ENCODE peak calls at places on chromosomes 7 and 10, in six cellular contexts. R is HCT116, U is esophagus squamous epithelium, E is lower leg skin, Z is H54, Q is ovary. N is an unnamed sample.

GRCh38 chr10:50336140-50336539 is 84.8 kb upstream of the ASAH2 start:
- DNase-seq in R (no peak), U (no peak), E (no peak), Z (no peak), Q (no peak), N (peak)

GRCh38 chr7:17520941-17521340 is 222.5 kb downstream of the AHR start:
- DNase-seq in R (no peak), U (no peak), E (no peak), Z (no peak), Q (no peak), N (no peak)

GRCh38 chr10:46294641-46295230 is 7.9 kb downstream of the ANTXRL start:
- DNase-seq in R (no peak), U (no peak), E (no peak), Z (no peak), Q (no peak), N (no peak)

GRCh38 chr7:47571355-47572100 is 10.4 kb downstream of the TNS3 start:
- DNase-seq in R (no peak), U (no peak), E (no peak), Z (no peak), Q (peak), N (no peak)

GRCh38 chr10:1378473-1378872 is 322.3 kb downstream of the WDR37 start:
- DNase-seq in R (no peak), U (no peak), E (no peak), Z (no peak), Q (no peak), N (no peak)

GRCh38 chr7:91491868-91492267 is 227.6 kb downstream of the FZD1 start:
- DNase-seq in R (no peak), U (no peak), E (no peak), Z (no peak), Q (no peak), N (no peak)

GRCh38 chr7:151408839-151409554 is 841 bp downstream of the WDR86 start:
- DNase-seq in R (no peak), U (no peak), E (no peak), Z (no peak), Q (no peak), N (no peak)

GRCh38 chr7:130143334-130143732 is 61.9 kb downstream of the TMEM209 start:
- DNase-seq in R (no peak), U (no peak), E (peak), Z (no peak), Q (no peak), N (no peak)

GRCh38 chr10:117217196-117217761 is 20.0 kb downstream of the KCNK18 start:
- DNase-seq in R (no peak), U (no peak), E (no peak), Z (no peak), Q (no peak), N (peak)

GRCh38 chr7:101543846-101544245 is 85.2 kb downstream of the MYL10 start:
- DNase-seq in R (no peak), U (no peak), E (no peak), Z (no peak), Q (no peak), N (no peak)

GRCh38 chr7:124482229-124482628 is 283.4 kb downstream of the GPR37 start:
- DNase-seq in R (no peak), U (no peak), E (no peak), Z (no peak), Q (no peak), N (no peak)

DNA sequence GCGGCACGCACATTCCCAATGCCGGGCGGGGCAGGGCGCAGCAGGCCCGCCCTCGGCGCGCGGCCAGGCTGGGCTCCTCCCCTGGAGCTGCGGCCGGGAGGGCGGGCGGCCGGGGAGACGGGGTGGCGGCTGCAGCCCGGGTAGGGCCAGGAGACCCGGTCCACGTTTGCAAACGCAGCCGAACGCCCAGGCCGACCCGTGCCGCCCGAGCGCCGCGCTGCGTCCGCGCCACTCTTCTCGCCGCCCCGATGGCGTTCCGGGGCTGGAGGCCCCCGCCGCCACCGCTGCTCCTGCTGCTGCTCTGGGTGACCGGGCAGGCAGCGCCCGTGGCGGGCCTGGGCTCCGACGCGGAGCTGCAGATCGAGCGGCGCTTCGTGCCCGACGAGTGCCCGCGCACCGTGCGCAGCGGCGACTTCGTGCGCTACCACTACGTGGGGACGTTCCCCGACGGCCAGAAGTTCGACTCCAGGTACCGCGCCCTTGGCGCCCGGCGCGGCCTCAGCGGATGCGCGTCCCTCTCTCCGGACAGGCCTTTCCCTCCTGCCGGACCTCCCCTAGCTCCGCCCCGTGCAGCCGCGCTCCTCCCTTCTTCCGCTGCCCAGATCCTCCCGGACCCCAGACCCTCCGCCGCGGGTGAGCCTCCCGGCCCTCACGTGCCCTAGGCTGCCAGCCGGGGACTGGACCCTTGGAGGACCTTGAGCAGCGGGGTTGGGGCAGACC is at the start of gene FKBP9:
- DNase-seq in R (no peak), U (no peak), E (peak), Z (peak), Q (peak), N (peak)
- TF ChIP-seq POLR2A in R (peak), U (no peak), E (no peak), Z (peak), Q (no peak), N (peak)

GRCh38 chr7:85322252-85322651 is 135.4 kb upstream of the SEMA3D start:
- DNase-seq in R (no peak), U (no peak), E (no peak), Z (no peak), Q (no peak), N (no peak)

GRCh38 chr7:85320699-85321476 is 134.0 kb upstream of the SEMA3D start:
- DNase-seq in R (no peak), U (no peak), E (no peak), Z (no peak), Q (no peak), N (no peak)

GRCh38 chr7:85316489-85316888 is 129.6 kb upstream of the SEMA3D start:
- DNase-seq in R (no peak), U (no peak), E (no peak), Z (no peak), Q (no peak), N (no peak)
- TF ChIP-seq POLR2A in R (no peak), U (no peak), E (no peak), Z (no peak), Q (no peak), N (no peak)

GRCh38 chr10:34200355-34200901 is 614.7 kb downstream of the PARD3 start:
- DNase-seq in R (no peak), U (no peak), E (no peak), Z (no peak), Q (no peak), N (no peak)
- TF ChIP-seq POLR2A in R (no peak), U (no peak), E (no peak), Z (no peak), Q (no peak), N (no peak)

DNA sequence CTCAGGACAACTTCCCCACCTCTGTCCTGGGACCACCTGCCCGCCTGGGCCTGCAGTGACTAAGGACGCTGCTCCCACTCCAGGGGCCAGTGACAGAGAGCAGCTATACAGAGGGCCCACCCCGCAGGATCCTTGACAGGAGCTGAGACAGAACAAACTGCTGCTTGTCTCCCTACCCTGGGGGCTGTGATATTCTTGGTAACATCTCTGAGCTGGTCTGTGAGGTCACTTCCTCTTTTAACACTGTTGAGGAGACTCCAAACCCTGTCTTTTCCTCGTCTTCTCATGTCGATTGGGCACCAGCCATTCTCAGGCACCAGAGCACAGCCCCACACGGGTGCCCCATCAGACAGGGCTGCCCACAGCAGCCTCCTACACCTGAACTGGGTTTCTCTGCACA is 6.9 kb upstream of the MRPS24 start:
- DNase-seq in R (no peak), U (no peak), E (no peak), Z (no peak), Q (no peak), N (no peak)
- TF ChIP-seq POLR2A in R (no peak), U (no peak), E (no peak), Z (no peak), Q (no peak), N (no peak)

GRCh38 chr10:70090951-70091350 is 38.3 kb downstream of the MACROH2A2 start:
- DNase-seq in R (no peak), U (no peak), E (no peak), Z (no peak), Q (no peak), N (no peak)
- TF ChIP-seq POLR2A in R (no peak), U (no peak), E (no peak), Z (no peak), Q (no peak), N (no peak)

GRCh38 chr10:113494736-113495135 is 58.1 kb upstream of the HABP2 start:
- DNase-seq in R (no peak), U (no peak), E (no peak), Z (no peak), Q (no peak), N (no peak)

GRCh38 chr10:113493943-113494342 is 58.9 kb upstream of the HABP2 start:
- DNase-seq in R (no peak), U (no peak), E (no peak), Z (no peak), Q (no peak), N (no peak)

GRCh38 chr10:113496124-113496523 is 56.7 kb upstream of the HABP2 start:
- DNase-seq in R (no peak), U (no peak), E (peak), Z (no peak), Q (peak), N (no peak)

GRCh38 chr10:113493195-113493594 is 59.7 kb upstream of the HABP2 start:
- DNase-seq in R (no peak), U (no peak), E (no peak), Z (no peak), Q (no peak), N (no peak)

DNA sequence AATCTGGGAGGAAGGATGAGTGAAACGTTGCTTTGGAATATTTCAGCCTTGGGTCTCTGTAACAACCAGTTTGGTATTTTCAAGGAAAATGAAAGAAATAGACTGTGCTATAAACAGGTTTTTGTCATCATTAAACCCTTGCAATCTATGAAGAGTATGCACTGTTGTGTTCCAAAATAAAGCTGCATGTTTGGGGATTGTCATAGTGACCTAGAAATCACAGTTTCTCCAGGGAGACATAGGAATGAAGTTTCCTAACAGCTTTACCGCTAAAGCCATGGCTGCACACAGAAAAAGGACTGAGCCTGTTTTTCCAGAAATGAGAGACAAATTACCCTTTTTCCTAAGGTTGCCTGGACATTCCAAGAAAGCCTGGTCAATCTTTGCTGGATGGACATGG is 60.7 kb upstream of the HABP2 start:
- DNase-seq in R (no peak), U (no peak), E (no peak), Z (no peak), Q (no peak), N (no peak)
- TF ChIP-seq POLR2A in R (no peak), U (no peak), E (no peak), Z (no peak), Q (no peak), N (no peak)

GRCh38 chr7:27184342-27185012 is 555 bp downstream of the HOXA11 start:
- DNase-seq in R (no peak), U (no peak), E (peak), Z (no peak), Q (peak), N (peak)
- TF ChIP-seq POLR2A in R (no peak), U (no peak), E (no peak), Z (peak), Q (no peak), N (no peak)

N was measured in erythroblast.